ENCODE peak calls at places on chromosomes 16 and 17, in nine cellular contexts. One of them, this sample, is unnamed.

GRCh38 chr17:61309362-61309761 is 90.3 kb upstream of the TBX2 start:
- DNase-seq in foreskin fibroblast: no peak
- DNase-seq in pancreas: no peak
- DNase-seq in fibroblast of mammary gland: no peak
- DNase-seq in A549: no peak
- DNase-seq in astrocyte of the spinal cord: no peak
- DNase-seq in cardiac fibroblast: no peak
- DNase-seq in lower lobe of right lung: no peak
- DNase-seq in iPS DF 6.9: no peak
- DNase-seq in this sample: no peak

GRCh38 chr17:39210093-39210434 is 10.0 kb downstream of the RPL19 start:
- DNase-seq in astrocyte of the spinal cord: no peak
- DNase-seq in pancreas: no peak
- DNase-seq in foreskin fibroblast: no peak
- DNase-seq in iPS DF 6.9: no peak
- DNase-seq in cardiac fibroblast: no peak
- DNase-seq in A549: no peak
- DNase-seq in fibroblast of mammary gland: no peak
- DNase-seq in lower lobe of right lung: no peak
- DNase-seq in this sample: no peak

GRCh38 chr17:45145035-45145389 is 3.3 kb upstream of the HEXIM1 start:
- DNase-seq in cardiac fibroblast: no peak
- DNase-seq in lower lobe of right lung: no peak
- DNase-seq in iPS DF 6.9: no peak
- DNase-seq in A549: no peak
- DNase-seq in pancreas: no peak
- DNase-seq in astrocyte of the spinal cord: no peak
- DNase-seq in fibroblast of mammary gland: no peak
- DNase-seq in foreskin fibroblast: no peak
- DNase-seq in this sample: no peak

GRCh38 chr17:21460358-21460757 is 84.2 kb downstream of the KCNJ12 start:
- DNase-seq in pancreas: no peak
- DNase-seq in cardiac fibroblast: peak
- DNase-seq in astrocyte of the spinal cord: peak
- DNase-seq in foreskin fibroblast: peak
- DNase-seq in lower lobe of right lung: no peak
- DNase-seq in fibroblast of mammary gland: peak
- DNase-seq in iPS DF 6.9: no peak
- DNase-seq in A549: no peak
- DNase-seq in this sample: no peak

GRCh38 chr17:40724656-40725055 is 21.1 kb upstream of the KRT24 start:
- DNase-seq in lower lobe of right lung: no peak
- DNase-seq in astrocyte of the spinal cord: no peak
- DNase-seq in foreskin fibroblast: no peak
- DNase-seq in fibroblast of mammary gland: peak
- DNase-seq in iPS DF 6.9: no peak
- DNase-seq in A549: no peak
- DNase-seq in pancreas: no peak
- DNase-seq in cardiac fibroblast: no peak
- DNase-seq in this sample: no peak

GRCh38 chr17:77619326-77619725 is 339.2 kb upstream of the TNRC6C start:
- DNase-seq in fibroblast of mammary gland: no peak
- DNase-seq in cardiac fibroblast: no peak
- DNase-seq in iPS DF 6.9: no peak
- DNase-seq in A549: no peak
- DNase-seq in lower lobe of right lung: no peak
- DNase-seq in pancreas: no peak
- DNase-seq in foreskin fibroblast: no peak
- DNase-seq in astrocyte of the spinal cord: no peak
- DNase-seq in this sample: no peak

GRCh38 chr17:29555840-29556239 is 11.0 kb downstream of the ABHD15 start:
- DNase-seq in cardiac fibroblast: no peak
- DNase-seq in pancreas: no peak
- DNase-seq in iPS DF 6.9: no peak
- DNase-seq in A549: peak
- DNase-seq in foreskin fibroblast: no peak
- DNase-seq in fibroblast of mammary gland: no peak
- DNase-seq in astrocyte of the spinal cord: no peak
- DNase-seq in lower lobe of right lung: no peak
- DNase-seq in this sample: no peak

GRCh38 chr17:82297280-82297803 is 20.1 kb downstream of the CD7 start:
- DNase-seq in cardiac fibroblast: peak
- DNase-seq in pancreas: peak
- DNase-seq in astrocyte of the spinal cord: peak
- DNase-seq in A549: peak
- DNase-seq in fibroblast of mammary gland: peak
- DNase-seq in lower lobe of right lung: peak
- DNase-seq in foreskin fibroblast: peak
- DNase-seq in iPS DF 6.9: no peak
- DNase-seq in this sample: peak

GRCh38 chr17:33260638-33261037 is 32.5 kb downstream of the ASIC2 start:
- DNase-seq in astrocyte of the spinal cord: no peak
- DNase-seq in pancreas: no peak
- DNase-seq in cardiac fibroblast: no peak
- DNase-seq in fibroblast of mammary gland: no peak
- DNase-seq in A549: no peak
- DNase-seq in lower lobe of right lung: no peak
- DNase-seq in foreskin fibroblast: no peak
- DNase-seq in iPS DF 6.9: no peak
- DNase-seq in this sample: no peak
- H3K4me3 ChIP-seq in astrocyte of the spinal cord: no peak
- H3K4me3 ChIP-seq in pancreas: no peak
- H3K4me3 ChIP-seq in cardiac fibroblast: no peak
- H3K4me3 ChIP-seq in fibroblast of mammary gland: no peak
- H3K4me3 ChIP-seq in A549: no peak
- H3K4me3 ChIP-seq in lower lobe of right lung: no peak
- H3K4me3 ChIP-seq in foreskin fibroblast: no peak
- H3K4me3 ChIP-seq in iPS DF 6.9: no peak
- H3K4me3 ChIP-seq in this sample: no peak

GRCh38 chr17:17077101-17077500 is 34.8 kb downstream of the MPRIP start:
- DNase-seq in fibroblast of mammary gland: no peak
- DNase-seq in pancreas: no peak
- DNase-seq in astrocyte of the spinal cord: no peak
- DNase-seq in lower lobe of right lung: peak
- DNase-seq in A549: no peak
- DNase-seq in cardiac fibroblast: no peak
- DNase-seq in foreskin fibroblast: no peak
- DNase-seq in iPS DF 6.9: no peak
- DNase-seq in this sample: no peak

GRCh38 chr17:17079761-17080160 is 37.5 kb downstream of the MPRIP start:
- DNase-seq in pancreas: no peak
- DNase-seq in iPS DF 6.9: no peak
- DNase-seq in fibroblast of mammary gland: no peak
- DNase-seq in astrocyte of the spinal cord: no peak
- DNase-seq in foreskin fibroblast: no peak
- DNase-seq in lower lobe of right lung: peak
- DNase-seq in cardiac fibroblast: peak
- DNase-seq in A549: no peak
- DNase-seq in this sample: no peak

GRCh38 chr17:17079336-17079735 is 37.1 kb downstream of the MPRIP start:
- DNase-seq in foreskin fibroblast: no peak
- DNase-seq in pancreas: no peak
- DNase-seq in lower lobe of right lung: no peak
- DNase-seq in A549: no peak
- DNase-seq in fibroblast of mammary gland: no peak
- DNase-seq in astrocyte of the spinal cord: no peak
- DNase-seq in iPS DF 6.9: no peak
- DNase-seq in cardiac fibroblast: no peak
- DNase-seq in this sample: no peak

GRCh38 chr17:17078832-17079231 is 36.6 kb downstream of the MPRIP start:
- DNase-seq in A549: no peak
- DNase-seq in fibroblast of mammary gland: no peak
- DNase-seq in foreskin fibroblast: no peak
- DNase-seq in cardiac fibroblast: no peak
- DNase-seq in iPS DF 6.9: no peak
- DNase-seq in lower lobe of right lung: no peak
- DNase-seq in pancreas: no peak
- DNase-seq in astrocyte of the spinal cord: no peak
- DNase-seq in this sample: no peak

GRCh38 chr17:17077861-17078732 is 35.8 kb downstream of the MPRIP start:
- DNase-seq in A549: no peak
- DNase-seq in astrocyte of the spinal cord: no peak
- DNase-seq in iPS DF 6.9: no peak
- DNase-seq in fibroblast of mammary gland: no peak
- DNase-seq in cardiac fibroblast: no peak
- DNase-seq in pancreas: peak
- DNase-seq in lower lobe of right lung: peak
- DNase-seq in foreskin fibroblast: no peak
- DNase-seq in this sample: no peak
- H3K4me3 ChIP-seq in A549: no peak
- H3K4me3 ChIP-seq in astrocyte of the spinal cord: no peak
- H3K4me3 ChIP-seq in iPS DF 6.9: no peak
- H3K4me3 ChIP-seq in fibroblast of mammary gland: no peak
- H3K4me3 ChIP-seq in cardiac fibroblast: no peak
- H3K4me3 ChIP-seq in pancreas: no peak
- H3K4me3 ChIP-seq in lower lobe of right lung: no peak
- H3K4me3 ChIP-seq in foreskin fibroblast: no peak
- H3K4me3 ChIP-seq in this sample: no peak

GRCh38 chr16:11992594-11993524 is 16.3 kb downstream of the SNX29 start:
- DNase-seq in pancreas: no peak
- DNase-seq in iPS DF 6.9: no peak
- DNase-seq in lower lobe of right lung: no peak
- DNase-seq in astrocyte of the spinal cord: no peak
- DNase-seq in cardiac fibroblast: no peak
- DNase-seq in foreskin fibroblast: no peak
- DNase-seq in A549: no peak
- DNase-seq in fibroblast of mammary gland: no peak
- DNase-seq in this sample: no peak

GRCh38 chr16:11992008-11992584 is 15.6 kb downstream of the SNX29 start:
- DNase-seq in fibroblast of mammary gland: no peak
- DNase-seq in foreskin fibroblast: no peak
- DNase-seq in pancreas: no peak
- DNase-seq in cardiac fibroblast: peak
- DNase-seq in A549: no peak
- DNase-seq in lower lobe of right lung: no peak
- DNase-seq in iPS DF 6.9: no peak
- DNase-seq in astrocyte of the spinal cord: no peak
- DNase-seq in this sample: no peak

GRCh38 chr16:12000032-12000431 is 23.5 kb downstream of the SNX29 start:
- DNase-seq in foreskin fibroblast: no peak
- DNase-seq in A549: no peak
- DNase-seq in pancreas: no peak
- DNase-seq in lower lobe of right lung: no peak
- DNase-seq in iPS DF 6.9: no peak
- DNase-seq in astrocyte of the spinal cord: no peak
- DNase-seq in cardiac fibroblast: no peak
- DNase-seq in fibroblast of mammary gland: no peak
- DNase-seq in this sample: no peak

GRCh38 chr16:11994187-11995119 is 17.9 kb downstream of the SNX29 start:
- DNase-seq in iPS DF 6.9: no peak
- DNase-seq in A549: no peak
- DNase-seq in astrocyte of the spinal cord: no peak
- DNase-seq in lower lobe of right lung: peak
- DNase-seq in pancreas: peak
- DNase-seq in cardiac fibroblast: no peak
- DNase-seq in fibroblast of mammary gland: no peak
- DNase-seq in foreskin fibroblast: peak
- DNase-seq in this sample: peak

DNA sequence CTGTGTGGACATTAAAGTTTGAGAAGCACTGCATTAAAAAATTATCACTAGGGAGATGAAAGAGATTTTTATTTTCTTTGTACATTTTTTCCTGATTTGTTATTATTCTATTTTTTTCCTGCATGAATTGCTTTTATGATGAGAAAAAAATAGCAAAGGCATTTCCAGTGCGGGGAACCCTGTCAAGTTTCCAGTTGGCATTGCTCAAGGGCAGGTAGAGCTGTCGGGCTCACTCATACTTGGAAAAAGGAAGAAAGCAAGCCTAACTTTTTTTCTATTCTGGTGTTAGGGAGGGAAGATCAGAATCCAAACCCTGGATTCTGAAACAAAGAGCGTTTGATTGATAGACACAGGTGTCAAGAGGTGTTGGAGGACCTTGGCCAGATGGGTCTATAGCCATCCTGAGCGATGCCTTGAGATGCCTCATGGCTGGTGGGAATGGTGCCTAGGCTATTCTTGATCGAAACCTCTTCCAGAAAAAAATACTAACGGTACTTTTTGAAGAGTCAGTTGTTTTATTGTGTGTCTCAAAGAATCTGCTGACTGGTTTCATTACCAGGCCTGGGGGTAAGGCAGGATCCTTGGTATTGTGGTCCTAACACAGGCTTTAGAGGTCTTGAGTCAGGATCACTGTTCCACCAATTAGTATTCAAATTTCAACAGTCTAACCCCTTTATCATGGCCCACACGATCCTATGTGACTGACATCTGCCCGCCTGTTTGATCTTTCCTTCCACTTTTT is 20.1 kb downstream of the SNX29 start:
- DNase-seq in pancreas: no peak
- DNase-seq in iPS DF 6.9: no peak
- DNase-seq in cardiac fibroblast: no peak
- DNase-seq in lower lobe of right lung: no peak
- DNase-seq in foreskin fibroblast: no peak
- DNase-seq in astrocyte of the spinal cord: no peak
- DNase-seq in fibroblast of mammary gland: no peak
- DNase-seq in A549: no peak
- DNase-seq in this sample: no peak
- H3K4me3 ChIP-seq in pancreas: no peak
- H3K4me3 ChIP-seq in iPS DF 6.9: no peak
- H3K4me3 ChIP-seq in cardiac fibroblast: no peak
- H3K4me3 ChIP-seq in lower lobe of right lung: no peak
- H3K4me3 ChIP-seq in foreskin fibroblast: no peak
- H3K4me3 ChIP-seq in astrocyte of the spinal cord: no peak
- H3K4me3 ChIP-seq in fibroblast of mammary gland: no peak
- H3K4me3 ChIP-seq in A549: no peak
- H3K4me3 ChIP-seq in this sample: no peak

GRCh38 chr17:74163271-74163821 is 40.1 kb upstream of the RPL38 start:
- DNase-seq in cardiac fibroblast: no peak
- DNase-seq in astrocyte of the spinal cord: no peak
- DNase-seq in iPS DF 6.9: no peak
- DNase-seq in fibroblast of mammary gland: no peak
- DNase-seq in foreskin fibroblast: no peak
- DNase-seq in pancreas: no peak
- DNase-seq in A549: no peak
- DNase-seq in lower lobe of right lung: no peak
- DNase-seq in this sample: no peak

GRCh38 chr17:74159226-74159840 is 44.1 kb upstream of the RPL38 start:
- DNase-seq in pancreas: no peak
- DNase-seq in A549: no peak
- DNase-seq in iPS DF 6.9: no peak
- DNase-seq in astrocyte of the spinal cord: no peak
- DNase-seq in fibroblast of mammary gland: no peak
- DNase-seq in cardiac fibroblast: no peak
- DNase-seq in lower lobe of right lung: no peak
- DNase-seq in foreskin fibroblast: no peak
- DNase-seq in this sample: no peak

GRCh38 chr17:74163836-74164235 is 39.6 kb upstream of the RPL38 start:
- DNase-seq in pancreas: no peak
- DNase-seq in foreskin fibroblast: no peak
- DNase-seq in cardiac fibroblast: no peak
- DNase-seq in fibroblast of mammary gland: no peak
- DNase-seq in lower lobe of right lung: no peak
- DNase-seq in astrocyte of the spinal cord: no peak
- DNase-seq in iPS DF 6.9: no peak
- DNase-seq in A549: no peak
- DNase-seq in this sample: no peak

GRCh38 chr17:74160656-74161500 is 42.6 kb upstream of the RPL38 start:
- DNase-seq in astrocyte of the spinal cord: no peak
- DNase-seq in fibroblast of mammary gland: no peak
- DNase-seq in cardiac fibroblast: no peak
- DNase-seq in A549: no peak
- DNase-seq in pancreas: no peak
- DNase-seq in iPS DF 6.9: no peak
- DNase-seq in lower lobe of right lung: no peak
- DNase-seq in foreskin fibroblast: no peak
- DNase-seq in this sample: no peak

GRCh38 chr17:74161501-74161850 is 42.0 kb upstream of the RPL38 start:
- DNase-seq in iPS DF 6.9: no peak
- DNase-seq in cardiac fibroblast: no peak
- DNase-seq in lower lobe of right lung: no peak
- DNase-seq in A549: no peak
- DNase-seq in foreskin fibroblast: no peak
- DNase-seq in fibroblast of mammary gland: no peak
- DNase-seq in astrocyte of the spinal cord: no peak
- DNase-seq in pancreas: no peak
- DNase-seq in this sample: no peak
- H3K4me3 ChIP-seq in iPS DF 6.9: no peak
- H3K4me3 ChIP-seq in cardiac fibroblast: no peak
- H3K4me3 ChIP-seq in lower lobe of right lung: no peak
- H3K4me3 ChIP-seq in A549: no peak
- H3K4me3 ChIP-seq in foreskin fibroblast: no peak
- H3K4me3 ChIP-seq in fibroblast of mammary gland: no peak
- H3K4me3 ChIP-seq in astrocyte of the spinal cord: no peak
- H3K4me3 ChIP-seq in pancreas: no peak
- H3K4me3 ChIP-seq in this sample: no peak